ENCODE peak calls at places on chromosomes 12 and 14, in seven cellular contexts. L, A, G, M, D, O and V are unnamed samples.

GRCh38 chr12:93882763-93883162 is 205.6 kb downstream of the CRADD start:
- DNase-seq in L (no peak), A (no peak), O (no peak), D (no peak), G (no peak), M (no peak), V (no peak)

GRCh38 chr12:122395319-122395718 is 27.1 kb downstream of the CLIP1 start:
- DNase-seq in G (peak), O (no peak), A (no peak), L (no peak), D (peak), M (no peak), V (no peak)

GRCh38 chr14:76808990-76809389 is 3.7 kb downstream of the ANGEL1 start:
- DNase-seq in O (no peak), G (no peak), M (no peak), D (no peak), A (no peak), L (no peak), V (no peak)

GRCh38 chr14:29216774-29217232 is 450.2 kb downstream of the FOXG1 start:
- DNase-seq in D (peak), M (no peak), A (no peak), O (no peak), L (no peak), G (no peak), V (no peak)

GRCh38 chr14:73478684-73479083 is 12.0 kb upstream of the RIOX1 start:
- DNase-seq in M (no peak), A (no peak), L (no peak), D (no peak), O (no peak), G (no peak), V (no peak)

GRCh38 chr12:42728770-42729531 is 139.4 kb upstream of the PRICKLE1 start:
- DNase-seq in A (no peak), M (no peak), D (no peak), G (no peak), O (no peak), L (no peak), V (no peak)

GRCh38 chr12:127655691-127656090 is 611.3 kb upstream of the TMEM132C start:
- DNase-seq in D (no peak), G (peak), A (no peak), L (no peak), O (no peak), M (no peak), V (no peak)

GRCh38 chr12:113072136-113072535 is 15.6 kb downstream of the DTX1 start:
- DNase-seq in O (no peak), G (no peak), D (no peak), L (no peak), M (no peak), A (no peak), V (no peak)

GRCh38 chr12:852864-853263 is 96.6 kb downstream of the RAD52 start:
- DNase-seq in G (no peak), O (no peak), D (no peak), M (no peak), A (no peak), L (no peak), V (no peak)

GRCh38 chr12:21483531-21483930 is 17.9 kb downstream of the RECQL start:
- DNase-seq in G (no peak), A (no peak), L (no peak), O (no peak), D (no peak), M (no peak), V (no peak)

GRCh38 chr14:98174031-98174430 is 1098.0 kb downstream of the BCL11B start:
- DNase-seq in L (no peak), G (no peak), M (no peak), D (no peak), O (no peak), A (no peak), V (no peak)

GRCh38 chr12:124745891-124746570 is 117.6 kb downstream of the SCARB1 start:
- DNase-seq in G (peak), D (peak), M (peak), A (peak), L (peak), O (peak), V (no peak)

GRCh38 chr12:85575115-85576096 is 260.8 kb downstream of the RASSF9 start:
- DNase-seq in D (peak), M (peak), A (peak), L (no peak), O (peak), G (peak), V (no peak)

GRCh38 chr12:113955109-113955970 is 10.8 kb downstream of the RBM19 start:
- DNase-seq in L (no peak), G (peak), D (peak), O (no peak), A (peak), M (peak), V (no peak)

GRCh38 chr12:54159140-54159539 is 29.6 kb downstream of the SMUG1 start:
- DNase-seq in A (peak), D (peak), L (no peak), M (peak), G (no peak), O (peak), V (no peak)

GRCh38 chr14:69261761-69262331 is 1.9 kb downstream of the GALNT16 start:
- DNase-seq in A (peak), G (no peak), M (no peak), L (no peak), D (no peak), O (no peak), V (no peak)

GRCh38 chr12:121915841-121916321 is 2.5 kb upstream of the CFAP251 start:
- DNase-seq in L (no peak), O (no peak), A (no peak), D (peak), G (peak), M (no peak), V (no peak)

GRCh38 chr12:45183263-45183662 is 32.6 kb upstream of the ANO6 start:
- DNase-seq in D (peak), O (no peak), A (no peak), L (no peak), G (peak), M (no peak), V (no peak)

GRCh38 chr12:6688543-6688999 is 604 bp downstream of the ZNF384 start:
- DNase-seq in O (no peak), L (no peak), A (no peak), G (no peak), D (no peak), M (no peak), V (peak)

GRCh38 chr14:45177081-45177480 is 41.4 kb downstream of the FANCM start:
- DNase-seq in O (no peak), G (peak), M (no peak), A (no peak), L (no peak), D (peak), V (no peak)

GRCh38 chr12:48356041-48356768 is 5.5 kb upstream of the ZNF641 start:
- DNase-seq in M (no peak), D (peak), L (no peak), G (peak), A (no peak), O (no peak), V (no peak)

GRCh38 chr12:11650697-11651281 is 1.3 kb downstream of the ETV6 start:
- DNase-seq in A (no peak), M (no peak), G (peak), D (peak), O (no peak), L (no peak), V (no peak)

GRCh38 chr14:36580141-36580855 is 2.1 kb downstream of the NKX2-8 start:
- DNase-seq in M (peak), G (no peak), A (peak), L (no peak), O (no peak), D (no peak), V (no peak)

GRCh38 chr12:77299910-77300772 is 234.8 kb upstream of the E2F7 start:
- DNase-seq in L (no peak), O (no peak), M (no peak), D (peak), A (no peak), G (no peak), V (no peak)

GRCh38 chr14:28756896-28757570 is 9.6 kb upstream of the FOXG1 start:
- DNase-seq in O (no peak), L (no peak), G (peak), A (peak), D (peak), M (peak), V (no peak)

GRCh38 chr12:60335765-60336164 is 739.9 kb downstream of the SLC16A7 start:
- DNase-seq in M (no peak), G (peak), A (no peak), D (peak), O (no peak), L (no peak), V (no peak)

GRCh38 chr12:66467932-66468331 is 165.6 kb downstream of the HELB start:
- DNase-seq in A (no peak), O (no peak), G (no peak), L (no peak), D (no peak), M (no peak), V (no peak)

GRCh38 chr12:1929241-1929984 is 11.0 kb upstream of the CACNA2D4 start:
- DNase-seq in L (no peak), G (no peak), D (no peak), A (peak), M (no peak), O (peak), V (no peak)

GRCh38 chr14:76267322-76268012 is 108.5 kb upstream of the ESRRB start:
- DNase-seq in D (peak), G (peak), O (peak), A (peak), M (peak), L (peak), V (no peak)

GRCh38 chr14:63465347-63465746 is 77.8 kb downstream of the PPP2R5E start:
- DNase-seq in G (no peak), L (no peak), M (no peak), O (no peak), A (no peak), D (no peak), V (no peak)

GRCh38 chr14:90828642-90829487 is 12.6 kb upstream of the TTC7B start:
- DNase-seq in O (no peak), M (no peak), L (no peak), A (no peak), G (peak), D (no peak), V (no peak)

GRCh38 chr14:77372304-77372841 is 4.5 kb downstream of the TMED8 start:
- DNase-seq in O (no peak), L (no peak), D (peak), G (peak), M (no peak), A (no peak), V (no peak)

GRCh38 chr14:59534361-59534987 is 42.1 kb downstream of the CCDC175 start:
- DNase-seq in L (no peak), O (no peak), A (no peak), M (no peak), D (no peak), G (peak), V (no peak)

GRCh38 chr14:22542360-22542759 is 46.7 kb downstream of the DAD1 start:
- DNase-seq in G (no peak), D (peak), O (no peak), L (no peak), A (no peak), M (no peak), V (no peak)

DNA sequence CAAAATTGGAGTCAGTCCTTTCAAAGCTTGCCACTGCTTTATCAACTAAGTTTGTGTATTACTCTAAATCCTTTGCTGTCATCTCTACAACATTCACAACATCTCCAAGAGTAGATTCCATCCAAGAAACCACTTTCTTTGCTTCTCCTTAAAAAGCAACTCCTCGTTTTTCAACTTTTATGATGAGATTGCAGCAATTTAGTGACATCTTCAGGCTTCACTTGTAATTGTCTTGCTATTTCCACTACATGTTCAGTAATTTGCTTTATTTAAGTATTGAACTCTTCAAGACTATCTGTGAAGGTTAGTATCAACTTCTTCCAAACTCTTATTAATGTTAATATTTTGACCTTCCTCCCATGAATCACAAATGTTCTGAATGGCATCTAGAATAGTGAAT is 747.9 kb downstream of the TMTC2 start:
- DNase-seq in A (no peak), O (no peak), M (no peak), L (no peak), G (no peak), D (peak), V (no peak)
- TF ChIP-seq CTCF in A (no peak), O (no peak), M (no peak), L (no peak), G (no peak), D (no peak), V (no peak)

DNA sequence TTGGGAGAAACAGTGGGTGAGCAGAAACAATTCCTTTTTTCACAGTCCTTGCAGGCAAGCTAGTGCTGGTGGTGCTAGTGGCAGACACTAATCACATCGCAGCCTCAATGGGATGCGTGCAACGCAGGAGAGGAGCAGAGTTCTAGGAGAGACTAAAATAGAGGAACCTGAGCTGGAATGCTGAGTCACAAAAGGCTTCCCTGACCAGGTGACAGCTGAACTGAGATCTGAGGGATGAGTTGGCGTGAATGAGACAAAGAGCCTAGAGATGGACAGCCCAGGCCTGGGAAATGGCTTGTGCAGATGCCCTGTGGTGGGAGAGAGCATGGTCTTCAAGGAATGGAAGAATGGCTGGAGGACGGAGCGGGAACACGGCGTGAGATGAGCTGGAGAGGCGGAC is 25.8 kb downstream of the ACADS start:
- DNase-seq in G (no peak), O (no peak), M (no peak), A (no peak), L (peak), D (no peak), V (no peak)
- TF ChIP-seq CTCF in G (no peak), O (no peak), M (no peak), A (no peak), L (no peak), D (no peak), V (no peak)

GRCh38 chr14:54597795-54598443 is 31.0 kb downstream of the SAMD4A start:
- DNase-seq in L (no peak), O (no peak), G (peak), A (no peak), M (no peak), D (peak), V (no peak)
- TF ChIP-seq CTCF in L (no peak), O (no peak), G (no peak), A (no peak), M (no peak), D (no peak), V (no peak)

DNA sequence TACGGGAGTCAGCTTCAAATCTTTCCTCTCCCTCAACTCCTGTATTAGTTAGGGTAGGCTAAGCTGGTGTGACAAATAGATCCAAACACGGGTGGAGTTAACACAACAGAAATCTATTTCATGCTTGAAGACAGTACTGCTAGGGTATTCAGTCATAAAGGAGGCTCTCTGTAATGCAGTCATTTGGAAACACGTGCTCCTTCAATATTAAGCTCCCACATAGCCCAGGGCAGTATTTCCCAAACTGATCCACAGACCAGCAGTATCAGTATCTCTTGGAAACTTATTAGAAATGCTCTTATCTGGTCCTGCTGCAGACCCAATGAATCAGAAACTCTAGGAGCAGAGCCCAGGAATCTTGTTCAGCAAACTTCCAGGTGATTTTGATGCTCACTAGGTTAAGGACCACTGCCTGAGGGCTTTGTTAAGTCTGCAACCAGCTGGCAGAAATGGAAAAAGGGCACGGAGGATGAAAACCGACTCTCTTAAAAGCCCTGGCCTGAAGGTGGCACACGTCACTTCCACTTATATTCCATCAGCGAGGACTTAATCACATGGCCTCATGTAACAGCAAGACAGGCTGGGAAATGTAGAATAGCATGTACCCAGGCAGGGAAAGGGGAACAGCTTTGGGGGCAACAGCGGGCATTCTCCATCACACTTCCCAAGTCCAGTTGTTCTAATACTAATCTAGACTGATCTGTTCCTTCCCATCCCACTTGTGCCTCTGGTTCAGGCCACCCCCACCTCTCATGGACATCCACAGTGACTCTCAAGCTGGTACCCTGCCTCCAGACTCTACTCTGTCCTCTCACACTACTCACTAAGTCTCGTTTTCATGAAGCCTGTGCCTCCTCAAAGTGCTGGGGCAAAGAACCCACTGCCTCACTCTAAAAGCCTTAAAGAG is 38.2 kb upstream of the RIC8B start:
- DNase-seq in A (no peak), D (peak), M (no peak), L (no peak), O (no peak), G (no peak), V (no peak)
- TF ChIP-seq CTCF in A (no peak), D (no peak), M (no peak), L (no peak), O (no peak), G (no peak), V (no peak)

GRCh38 chr14:50060871-50061663 is 55.3 kb downstream of the VCPKMT start:
- DNase-seq in A (no peak), L (no peak), M (no peak), O (no peak), G (peak), D (peak), V (peak)
- TF ChIP-seq CTCF in A (peak), L (no peak), M (peak), O (no peak), G (peak), D (no peak), V (no peak)

DNA sequence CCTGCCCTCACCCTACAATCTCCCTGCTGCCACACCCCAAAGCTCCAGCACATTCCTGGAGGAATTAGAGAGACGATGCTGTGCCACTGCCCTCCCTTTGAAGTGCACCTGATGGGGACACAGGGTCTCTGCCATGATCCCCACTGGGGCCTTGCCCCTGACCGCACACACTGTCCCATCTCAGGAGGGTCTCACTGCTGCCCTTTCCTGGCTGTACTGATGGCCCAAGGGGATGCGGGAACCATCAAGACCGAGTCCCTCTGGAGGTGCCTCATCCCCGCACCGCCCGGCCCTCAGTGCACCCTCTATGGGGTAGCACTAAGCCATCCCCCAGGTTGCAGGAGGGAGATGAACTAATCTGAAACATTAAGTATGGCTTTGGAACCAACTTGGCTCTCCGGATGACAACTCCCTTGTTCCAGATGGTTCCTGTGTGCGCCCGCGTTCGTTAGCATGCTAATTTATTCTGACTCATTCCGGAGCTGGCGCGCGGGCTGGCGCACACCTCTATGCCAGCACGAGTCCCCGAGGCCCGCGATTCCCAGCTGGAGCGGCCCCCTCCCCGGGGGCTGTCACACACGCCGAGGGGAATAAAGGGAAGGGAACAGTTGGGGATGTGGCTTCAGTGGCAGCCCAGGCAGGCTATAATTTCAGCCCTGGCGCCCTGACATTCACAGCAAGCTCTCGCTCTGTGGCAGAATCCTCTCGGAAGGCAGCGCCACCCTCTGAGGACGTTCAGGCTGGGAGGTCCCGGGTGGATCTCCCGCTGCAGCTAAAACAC is 34.2 kb upstream of the C14orf180 start:
- DNase-seq in D (no peak), O (peak), G (no peak), L (no peak), M (no peak), A (peak), V (no peak)
- TF ChIP-seq CTCF in D (no peak), O (no peak), G (no peak), L (no peak), M (no peak), A (no peak), V (no peak)

GRCh38 chr12:52305921-52306705 is 14.8 kb upstream of the KRT81 start:
- DNase-seq in O (no peak), D (no peak), G (no peak), L (no peak), M (no peak), A (no peak), V (no peak)
- TF ChIP-seq CTCF in O (no peak), D (peak), G (peak), L (no peak), M (no peak), A (peak), V (peak)

GRCh38 chr14:64503434-64504309 is at the start of gene ZBTB25:
- DNase-seq in A (peak), L (peak), M (peak), O (peak), D (peak), G (peak), V (peak)

GRCh38 chr14:64504897-64505771 is 564 bp downstream of the ZBTB1 start:
- DNase-seq in M (peak), D (peak), A (peak), O (peak), G (peak), L (peak), V (peak)

GRCh38 chr14:64502476-64503183 is 1.0 kb downstream of the ZBTB25 start:
- DNase-seq in A (no peak), G (peak), D (peak), L (no peak), M (no peak), O (no peak), V (peak)

GRCh38 chr14:64503184-64503433 is 529 bp downstream of the ZBTB25 start:
- DNase-seq in M (no peak), O (no peak), A (no peak), G (no peak), L (no peak), D (no peak), V (no peak)

GRCh38 chr14:64504310-64504896 is at the start of gene ZBTB1:
- DNase-seq in M (peak), L (peak), A (peak), D (peak), G (peak), O (peak), V (peak)
- TF ChIP-seq CTCF in M (no peak), L (no peak), A (no peak), D (no peak), G (no peak), O (no peak), V (no peak)

GRCh38 chr12:14239350-14239934 is 126.0 kb upstream of the ATF7IP start:
- DNase-seq in O (no peak), M (peak), G (peak), A (peak), D (no peak), L (no peak), V (peak)
- TF ChIP-seq CTCF in O (no peak), M (no peak), G (peak), A (peak), D (no peak), L (no peak), V (no peak)